ENCODE peak calls at places on chromosomes 2 and 18, in nine cellular contexts. One of them, this sample, is unnamed.

GRCh38 chr18:9475643-9476580 is 599 bp downstream of the RALBP1 start:
- DNase-seq in tibial artery: no peak
- DNase-seq in GM23338: peak
- DNase-seq in brain microvascular endothelial cell: peak
- DNase-seq in NCI-H1092 treated with DMSO at 0.1 percent for 48 hours: no peak
- DNase-seq in activated naive CD8-positive, alpha-beta T cell treated with anti-CD3 and anti-CD28 coated beads, Interleukin-2, amount 50 U/mL, for 16 hours: peak
- DNase-seq in iPS-NIHi11: no peak
- DNase-seq in hypothalamus: no peak
- DNase-seq in NCI-H2081: peak
- DNase-seq in this sample: no peak

GRCh38 chr2:196492946-196493345 is 146.6 kb upstream of the CCDC150 start:
- DNase-seq in tibial artery: no peak
- DNase-seq in GM23338: no peak
- DNase-seq in brain microvascular endothelial cell: no peak
- DNase-seq in NCI-H1092 treated with DMSO at 0.1 percent for 48 hours: no peak
- DNase-seq in activated naive CD8-positive, alpha-beta T cell treated with anti-CD3 and anti-CD28 coated beads, Interleukin-2, amount 50 U/mL, for 16 hours: no peak
- DNase-seq in iPS-NIHi11: no peak
- DNase-seq in hypothalamus: no peak
- DNase-seq in NCI-H2081: no peak
- DNase-seq in this sample: no peak

GRCh38 chr2:109614715-109615636 is 812 bp downstream of the SOWAHC start:
- DNase-seq in tibial artery: peak
- DNase-seq in GM23338: peak
- DNase-seq in brain microvascular endothelial cell: no peak
- DNase-seq in NCI-H1092 treated with DMSO at 0.1 percent for 48 hours: peak
- DNase-seq in activated naive CD8-positive, alpha-beta T cell treated with anti-CD3 and anti-CD28 coated beads, Interleukin-2, amount 50 U/mL, for 16 hours: no peak
- DNase-seq in iPS-NIHi11: peak
- DNase-seq in hypothalamus: no peak
- DNase-seq in NCI-H2081: no peak
- DNase-seq in this sample: no peak

GRCh38 chr2:45723857-45724256 is 72.4 kb downstream of the PRKCE start:
- DNase-seq in tibial artery: no peak
- DNase-seq in GM23338: no peak
- DNase-seq in brain microvascular endothelial cell: no peak
- DNase-seq in NCI-H1092 treated with DMSO at 0.1 percent for 48 hours: no peak
- DNase-seq in activated naive CD8-positive, alpha-beta T cell treated with anti-CD3 and anti-CD28 coated beads, Interleukin-2, amount 50 U/mL, for 16 hours: no peak
- DNase-seq in iPS-NIHi11: no peak
- DNase-seq in hypothalamus: no peak
- DNase-seq in NCI-H2081: no peak
- DNase-seq in this sample: no peak

GRCh38 chr2:188811522-188811921 is 162.7 kb upstream of the COL3A1 start:
- DNase-seq in tibial artery: no peak
- DNase-seq in GM23338: no peak
- DNase-seq in brain microvascular endothelial cell: peak
- DNase-seq in NCI-H1092 treated with DMSO at 0.1 percent for 48 hours: no peak
- DNase-seq in activated naive CD8-positive, alpha-beta T cell treated with anti-CD3 and anti-CD28 coated beads, Interleukin-2, amount 50 U/mL, for 16 hours: no peak
- DNase-seq in iPS-NIHi11: no peak
- DNase-seq in hypothalamus: no peak
- DNase-seq in NCI-H2081: no peak
- DNase-seq in this sample: no peak

GRCh38 chr2:16652296-16653082 is 13.1 kb downstream of the CYRIA start:
- DNase-seq in tibial artery: no peak
- DNase-seq in GM23338: no peak
- DNase-seq in brain microvascular endothelial cell: peak
- DNase-seq in NCI-H1092 treated with DMSO at 0.1 percent for 48 hours: no peak
- DNase-seq in activated naive CD8-positive, alpha-beta T cell treated with anti-CD3 and anti-CD28 coated beads, Interleukin-2, amount 50 U/mL, for 16 hours: no peak
- DNase-seq in iPS-NIHi11: no peak
- DNase-seq in hypothalamus: no peak
- DNase-seq in NCI-H2081: no peak
- DNase-seq in this sample: no peak

GRCh38 chr2:68251855-68252406 is 401 bp downstream of the PPP3R1 start:
- DNase-seq in tibial artery: no peak
- DNase-seq in GM23338: peak
- DNase-seq in brain microvascular endothelial cell: no peak
- DNase-seq in NCI-H1092 treated with DMSO at 0.1 percent for 48 hours: no peak
- DNase-seq in activated naive CD8-positive, alpha-beta T cell treated with anti-CD3 and anti-CD28 coated beads, Interleukin-2, amount 50 U/mL, for 16 hours: peak
- DNase-seq in iPS-NIHi11: peak
- DNase-seq in hypothalamus: no peak
- DNase-seq in NCI-H2081: no peak
- DNase-seq in this sample: peak

GRCh38 chr2:218091743-218092142 is 22.7 kb downstream of the RUFY4 start:
- DNase-seq in tibial artery: no peak
- DNase-seq in GM23338: no peak
- DNase-seq in brain microvascular endothelial cell: no peak
- DNase-seq in NCI-H1092 treated with DMSO at 0.1 percent for 48 hours: no peak
- DNase-seq in activated naive CD8-positive, alpha-beta T cell treated with anti-CD3 and anti-CD28 coated beads, Interleukin-2, amount 50 U/mL, for 16 hours: no peak
- DNase-seq in iPS-NIHi11: no peak
- DNase-seq in hypothalamus: no peak
- DNase-seq in NCI-H2081: no peak
- DNase-seq in this sample: no peak

GRCh38 chr2:151857650-151858049 is 29.4 kb upstream of the ARL5A start:
- DNase-seq in tibial artery: no peak
- DNase-seq in GM23338: no peak
- DNase-seq in brain microvascular endothelial cell: no peak
- DNase-seq in NCI-H1092 treated with DMSO at 0.1 percent for 48 hours: no peak
- DNase-seq in activated naive CD8-positive, alpha-beta T cell treated with anti-CD3 and anti-CD28 coated beads, Interleukin-2, amount 50 U/mL, for 16 hours: no peak
- DNase-seq in iPS-NIHi11: no peak
- DNase-seq in hypothalamus: no peak
- DNase-seq in NCI-H2081: no peak
- DNase-seq in this sample: no peak

GRCh38 chr2:143730950-143731254 is 601.7 kb downstream of the ARHGAP15 start:
- DNase-seq in tibial artery: no peak
- DNase-seq in GM23338: no peak
- DNase-seq in brain microvascular endothelial cell: no peak
- DNase-seq in NCI-H1092 treated with DMSO at 0.1 percent for 48 hours: no peak
- DNase-seq in activated naive CD8-positive, alpha-beta T cell treated with anti-CD3 and anti-CD28 coated beads, Interleukin-2, amount 50 U/mL, for 16 hours: no peak
- DNase-seq in iPS-NIHi11: no peak
- DNase-seq in hypothalamus: no peak
- DNase-seq in NCI-H2081: no peak
- DNase-seq in this sample: no peak

GRCh38 chr2:128314348-128315121 is 4.1 kb downstream of the HS6ST1 start:
- DNase-seq in tibial artery: peak
- DNase-seq in GM23338: no peak
- DNase-seq in brain microvascular endothelial cell: no peak
- DNase-seq in NCI-H1092 treated with DMSO at 0.1 percent for 48 hours: no peak
- DNase-seq in activated naive CD8-positive, alpha-beta T cell treated with anti-CD3 and anti-CD28 coated beads, Interleukin-2, amount 50 U/mL, for 16 hours: no peak
- DNase-seq in iPS-NIHi11: peak
- DNase-seq in hypothalamus: no peak
- DNase-seq in NCI-H2081: no peak
- DNase-seq in this sample: peak

GRCh38 chr2:226121339-226121738 is 678.3 kb downstream of the IRS1 start:
- DNase-seq in tibial artery: no peak
- DNase-seq in GM23338: no peak
- DNase-seq in brain microvascular endothelial cell: no peak
- DNase-seq in NCI-H1092 treated with DMSO at 0.1 percent for 48 hours: no peak
- DNase-seq in activated naive CD8-positive, alpha-beta T cell treated with anti-CD3 and anti-CD28 coated beads, Interleukin-2, amount 50 U/mL, for 16 hours: no peak
- DNase-seq in iPS-NIHi11: no peak
- DNase-seq in hypothalamus: no peak
- DNase-seq in NCI-H2081: no peak
- DNase-seq in this sample: no peak

GRCh38 chr18:48622911-48623431 is 84.1 kb downstream of the CTIF start:
- DNase-seq in tibial artery: no peak
- DNase-seq in GM23338: peak
- DNase-seq in brain microvascular endothelial cell: peak
- DNase-seq in NCI-H1092 treated with DMSO at 0.1 percent for 48 hours: no peak
- DNase-seq in activated naive CD8-positive, alpha-beta T cell treated with anti-CD3 and anti-CD28 coated beads, Interleukin-2, amount 50 U/mL, for 16 hours: no peak
- DNase-seq in iPS-NIHi11: no peak
- DNase-seq in hypothalamus: no peak
- DNase-seq in NCI-H2081: no peak
- DNase-seq in this sample: no peak

GRCh38 chr2:234730066-234730640 is 221.7 kb upstream of the SH3BP4 start:
- DNase-seq in tibial artery: no peak
- DNase-seq in GM23338: no peak
- DNase-seq in brain microvascular endothelial cell: no peak
- DNase-seq in NCI-H1092 treated with DMSO at 0.1 percent for 48 hours: no peak
- DNase-seq in activated naive CD8-positive, alpha-beta T cell treated with anti-CD3 and anti-CD28 coated beads, Interleukin-2, amount 50 U/mL, for 16 hours: no peak
- DNase-seq in iPS-NIHi11: peak
- DNase-seq in hypothalamus: no peak
- DNase-seq in NCI-H2081: no peak
- DNase-seq in this sample: no peak

GRCh38 chr18:32530947-32531651 is 60.4 kb upstream of the GAREM1 start:
- DNase-seq in tibial artery: no peak
- DNase-seq in GM23338: no peak
- DNase-seq in brain microvascular endothelial cell: no peak
- DNase-seq in NCI-H1092 treated with DMSO at 0.1 percent for 48 hours: no peak
- DNase-seq in activated naive CD8-positive, alpha-beta T cell treated with anti-CD3 and anti-CD28 coated beads, Interleukin-2, amount 50 U/mL, for 16 hours: no peak
- DNase-seq in iPS-NIHi11: no peak
- DNase-seq in hypothalamus: no peak
- DNase-seq in NCI-H2081: no peak
- DNase-seq in this sample: no peak

GRCh38 chr2:196170202-196170680 is 1.1 kb downstream of the STK17B start:
- DNase-seq in tibial artery: no peak
- DNase-seq in GM23338: peak
- DNase-seq in brain microvascular endothelial cell: peak
- DNase-seq in NCI-H1092 treated with DMSO at 0.1 percent for 48 hours: peak
- DNase-seq in activated naive CD8-positive, alpha-beta T cell treated with anti-CD3 and anti-CD28 coated beads, Interleukin-2, amount 50 U/mL, for 16 hours: no peak
- DNase-seq in iPS-NIHi11: peak
- DNase-seq in hypothalamus: no peak
- DNase-seq in NCI-H2081: peak
- DNase-seq in this sample: no peak

GRCh38 chr2:96907405-96908041 is 37.6 kb upstream of the SEMA4C start:
- DNase-seq in tibial artery: peak
- DNase-seq in GM23338: peak
- DNase-seq in brain microvascular endothelial cell: no peak
- DNase-seq in NCI-H1092 treated with DMSO at 0.1 percent for 48 hours: peak
- DNase-seq in activated naive CD8-positive, alpha-beta T cell treated with anti-CD3 and anti-CD28 coated beads, Interleukin-2, amount 50 U/mL, for 16 hours: no peak
- DNase-seq in iPS-NIHi11: peak
- DNase-seq in hypothalamus: no peak
- DNase-seq in NCI-H2081: peak
- DNase-seq in this sample: no peak

GRCh38 chr18:30828700-30829099 is 213.8 kb downstream of the DSC3 start:
- DNase-seq in tibial artery: no peak
- DNase-seq in GM23338: no peak
- DNase-seq in brain microvascular endothelial cell: no peak
- DNase-seq in NCI-H1092 treated with DMSO at 0.1 percent for 48 hours: no peak
- DNase-seq in activated naive CD8-positive, alpha-beta T cell treated with anti-CD3 and anti-CD28 coated beads, Interleukin-2, amount 50 U/mL, for 16 hours: no peak
- DNase-seq in iPS-NIHi11: no peak
- DNase-seq in hypothalamus: no peak
- DNase-seq in NCI-H2081: no peak
- DNase-seq in this sample: no peak